ENCODE peak calls at places on chromosomes 4 and X, in eight cellular contexts. F is GM06990, L is nephron progenitor cell, O is left lung, E is suprapubic skin, C is IMR-90, J is heart left ventricle, Z is GM20000. D is an unnamed sample.

GRCh38 chrX:39337461-39337860 is 536.2 kb downstream of the MID1IP1 start:
- DNase-seq in F (no peak), L (no peak), O (no peak), E (no peak), C (no peak), J (no peak), Z (no peak), D (no peak)

GRCh38 chr4:182880387-182881356 is 36.5 kb downstream of the DCTD start:
- DNase-seq in F (no peak), L (no peak), O (no peak), E (no peak), C (peak), J (peak), Z (no peak), D (no peak)

GRCh38 chr4:168475745-168476144 is 4.5 kb downstream of the DDX60L start:
- DNase-seq in F (no peak), L (peak), O (no peak), E (no peak), C (no peak), J (no peak), Z (no peak), D (peak)

GRCh38 chr4:18917689-18918088 is 896.1 kb upstream of the LCORL start:
- DNase-seq in F (no peak), L (no peak), O (no peak), E (no peak), C (peak), J (no peak), Z (no peak), D (no peak)

GRCh38 chr4:141462361-141462760 is 174.0 kb upstream of the IL15 start:
- DNase-seq in F (no peak), L (no peak), O (no peak), E (no peak), C (peak), J (no peak), Z (no peak), D (no peak)

GRCh38 chr4:13302876-13303275 is 181.3 kb downstream of the RAB28 start:
- DNase-seq in F (no peak), L (no peak), O (no peak), E (no peak), C (no peak), J (no peak), Z (no peak), D (no peak)

GRCh38 chr4:4541040-4541631 is 712 bp downstream of the STX18 start:
- DNase-seq in F (peak), L (no peak), O (peak), E (no peak), C (peak), J (peak), Z (peak), D (no peak)

GRCh38 chr4:83387922-83388676 is 53.5 kb upstream of the HPSE start:
- DNase-seq in F (no peak), L (no peak), O (no peak), E (no peak), C (no peak), J (no peak), Z (no peak), D (no peak)

GRCh38 chrX:63746278-63746677 is 38.7 kb downstream of the ARHGEF9 start:
- DNase-seq in F (no peak), L (no peak), O (no peak), E (no peak), C (no peak), J (no peak), Z (peak), D (no peak)

GRCh38 chr4:85548116-85548515 is 73.2 kb downstream of the ARHGAP24 start:
- DNase-seq in F (no peak), L (no peak), O (no peak), E (no peak), C (no peak), J (no peak), Z (no peak), D (no peak)

GRCh38 chrX:46209768-46210167 is 335.5 kb downstream of the ZNF674 start:
- DNase-seq in F (no peak), L (no peak), O (no peak), E (no peak), C (no peak), J (no peak), Z (no peak), D (no peak)

GRCh38 chr4:105191621-105192210 is 45.0 kb downstream of the TET2 start:
- DNase-seq in F (peak), L (no peak), O (no peak), E (no peak), C (peak), J (no peak), Z (peak), D (no peak)

GRCh38 chrX:116204947-116205346 is 34.4 kb downstream of the AGTR2 start:
- DNase-seq in F (no peak), L (peak), O (no peak), E (no peak), C (no peak), J (no peak), Z (peak), D (no peak)

GRCh38 chr4:57187241-57187640 is 77.1 kb upstream of the IGFBP7 start:
- DNase-seq in F (no peak), L (no peak), O (no peak), E (no peak), C (no peak), J (no peak), Z (no peak), D (no peak)

GRCh38 chr4:17587094-17587822 is 10.3 kb downstream of the LAP3 start:
- DNase-seq in F (no peak), L (no peak), O (no peak), E (no peak), C (no peak), J (no peak), Z (no peak), D (no peak)

GRCh38 chr4:114223580-114223979 is 244.1 kb upstream of the ARSJ start:
- DNase-seq in F (no peak), L (no peak), O (no peak), E (no peak), C (no peak), J (no peak), Z (no peak), D (no peak)

GRCh38 chrX:134287356-134287755 is 50.4 kb downstream of the CCDC160 start:
- DNase-seq in F (no peak), L (no peak), O (no peak), E (no peak), C (no peak), J (no peak), Z (no peak), D (no peak)

GRCh38 chr4:52704133-52704532 is 45.0 kb upstream of the USP46 start:
- DNase-seq in F (no peak), L (no peak), O (no peak), E (no peak), C (peak), J (no peak), Z (no peak), D (no peak)

GRCh38 chrX:41695464-41695863 is 6.7 kb downstream of the GPR34 start:
- DNase-seq in F (no peak), L (no peak), O (no peak), E (no peak), C (peak), J (no peak), Z (no peak), D (no peak)

GRCh38 chr4:72286185-72286584 is 254.4 kb downstream of the NPFFR2 start:
- DNase-seq in F (no peak), L (no peak), O (no peak), E (no peak), C (peak), J (no peak), Z (no peak), D (no peak)
- TF ChIP-seq CTCF in F (no peak), L (no peak), O (no peak), E (no peak), C (peak), J (no peak), Z (no peak), D (no peak)

GRCh38 chrX:95071621-95072020 is 1397.6 kb downstream of the FAM133A start:
- DNase-seq in F (no peak), L (no peak), O (no peak), E (no peak), C (peak), J (no peak), Z (no peak), D (no peak)

GRCh38 chrX:95071052-95071451 is 1397.0 kb downstream of the FAM133A start:
- DNase-seq in F (no peak), L (no peak), O (no peak), E (no peak), C (no peak), J (no peak), Z (no peak), D (no peak)

DNA sequence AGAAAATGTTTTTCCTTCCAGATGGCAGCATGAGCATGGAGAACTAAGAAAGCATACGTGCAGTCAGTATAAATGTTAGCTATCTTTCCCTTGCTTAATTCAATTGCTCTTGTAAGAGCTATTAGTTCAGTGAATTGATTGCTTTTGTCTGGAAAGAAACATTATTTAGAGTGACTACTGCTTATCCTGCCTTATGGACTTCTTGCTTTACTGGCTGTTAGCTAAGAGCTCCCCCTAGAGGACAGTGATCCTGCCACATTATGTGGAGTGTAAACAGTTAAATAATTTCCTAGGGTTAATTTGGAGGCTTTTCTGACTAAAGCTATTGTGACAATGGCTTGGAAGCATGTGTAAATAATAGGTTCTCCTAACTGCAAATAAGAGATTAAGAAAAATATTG is 1402.4 kb downstream of the FAM133A start:
- DNase-seq in F (no peak), L (peak), O (no peak), E (no peak), C (peak), J (no peak), Z (no peak), D (no peak)
- TF ChIP-seq CTCF in F (peak), L (peak), O (peak), E (no peak), C (peak), J (peak), Z (peak), D (peak)

GRCh38 chr4:163484906-163485305 is 9.6 kb upstream of the TMA16 start:
- DNase-seq in F (no peak), L (peak), O (no peak), E (no peak), C (peak), J (no peak), Z (peak), D (peak)
- TF ChIP-seq CTCF in F (peak), L (peak), O (peak), E (peak), C (peak), J (peak), Z (peak), D (peak)

GRCh38 chrX:24241822-24242648 is 71.8 kb downstream of the SUPT20HL2 start:
- DNase-seq in F (no peak), L (peak), O (no peak), E (no peak), C (peak), J (no peak), Z (peak), D (no peak)
- TF ChIP-seq CTCF in F (peak), L (peak), O (peak), E (no peak), C (peak), J (peak), Z (peak), D (peak)

DNA sequence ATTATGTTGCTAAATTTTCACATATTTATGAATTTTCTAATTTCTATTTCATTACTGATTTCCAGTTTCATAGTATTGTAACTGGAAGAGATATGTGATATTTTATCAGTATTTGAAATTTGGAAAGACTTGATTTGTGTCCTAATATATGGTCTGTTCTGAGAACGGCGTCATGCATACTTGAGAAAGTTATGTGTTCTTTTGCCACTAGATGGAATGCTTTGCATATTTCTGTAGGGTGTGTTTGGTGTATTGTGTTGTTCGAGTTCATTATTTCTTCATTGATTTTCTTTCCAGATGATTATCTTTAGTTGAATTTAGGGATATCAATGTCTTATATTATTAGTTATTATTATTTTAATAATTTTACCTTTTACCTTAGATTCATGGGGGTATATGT is 110.6 kb upstream of the ITM2A start:
- DNase-seq in F (no peak), L (no peak), O (no peak), E (no peak), C (no peak), J (no peak), Z (no peak), D (no peak)
- TF ChIP-seq CTCF in F (no peak), L (no peak), O (no peak), E (no peak), C (no peak), J (no peak), Z (no peak), D (no peak)

DNA sequence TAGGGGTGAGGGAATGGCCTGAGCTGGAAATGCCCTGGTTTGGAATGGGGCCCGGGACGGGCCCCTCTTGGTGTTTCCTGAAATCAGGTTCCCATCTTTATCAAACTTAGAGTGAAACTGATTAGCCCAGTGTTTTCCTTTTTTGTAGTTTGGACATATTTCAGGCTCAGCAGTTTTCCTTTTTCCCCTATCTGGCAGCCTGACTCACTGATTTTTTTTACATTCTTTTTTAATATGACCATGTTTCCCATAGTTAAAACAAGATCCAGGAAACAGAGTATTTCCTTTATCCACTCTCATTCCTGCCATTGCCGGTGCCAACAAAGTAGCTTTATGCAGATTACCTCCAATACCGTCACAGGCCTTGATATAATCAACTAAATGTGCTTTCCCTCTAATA is 20.5 kb upstream of the C4orf17 start:
- DNase-seq in F (no peak), L (no peak), O (no peak), E (no peak), C (no peak), J (no peak), Z (no peak), D (no peak)
- TF ChIP-seq CTCF in F (no peak), L (no peak), O (no peak), E (no peak), C (no peak), J (no peak), Z (no peak), D (no peak)

DNA sequence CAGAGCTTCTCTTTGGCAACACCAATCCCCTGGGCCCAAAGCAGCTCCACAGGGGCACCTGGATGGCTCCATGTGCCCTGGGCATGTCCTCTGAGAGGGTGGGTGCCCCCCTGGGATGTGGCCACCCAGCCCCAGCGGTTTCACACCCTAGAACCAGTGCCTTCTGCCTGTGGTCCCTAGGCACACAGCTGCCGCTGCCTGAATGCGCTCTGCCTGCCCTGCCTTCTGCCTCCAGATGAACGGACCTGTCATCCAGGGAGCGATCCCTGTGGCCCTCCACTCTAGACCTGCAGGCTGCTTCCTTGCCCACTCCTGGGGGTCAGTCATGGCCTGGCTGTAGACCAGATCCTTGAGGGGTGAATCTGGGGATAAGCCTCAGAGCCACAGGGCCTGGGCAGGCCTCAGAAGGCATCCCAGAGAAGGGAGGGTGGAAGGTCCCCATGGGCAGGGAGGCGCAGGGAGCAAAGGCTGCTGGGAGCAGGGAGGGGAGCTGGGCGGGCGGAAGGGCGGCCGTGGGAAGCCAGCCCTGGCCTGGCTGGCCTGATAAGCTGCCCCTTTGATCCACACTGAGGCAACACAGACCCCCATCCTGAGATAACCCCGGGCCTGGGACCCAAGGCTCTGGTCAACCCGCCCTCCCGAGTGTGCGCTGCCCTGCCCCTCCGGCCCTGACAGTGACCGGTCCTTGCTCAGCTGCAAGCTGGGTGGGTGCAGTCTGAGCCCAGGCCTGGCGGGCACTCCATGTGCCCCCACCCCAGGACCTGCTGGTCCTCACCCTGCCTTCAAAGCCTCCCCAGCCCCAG is 8.1 kb upstream of the FGFR3 start:
- DNase-seq in F (no peak), L (no peak), O (no peak), E (no peak), C (no peak), J (peak), Z (no peak), D (no peak)
- TF ChIP-seq CTCF in F (no peak), L (no peak), O (no peak), E (no peak), C (no peak), J (no peak), Z (no peak), D (no peak)

GRCh38 chr4:80216100-80216761 is 18.9 kb downstream of the PRDM8 start:
- DNase-seq in F (no peak), L (no peak), O (no peak), E (no peak), C (no peak), J (no peak), Z (no peak), D (no peak)

GRCh38 chr4:80219301-80220025 is 22.2 kb downstream of the PRDM8 start:
- DNase-seq in F (no peak), L (peak), O (no peak), E (no peak), C (peak), J (no peak), Z (no peak), D (no peak)

GRCh38 chr4:80225628-80226027 is 28.3 kb downstream of the PRDM8 start:
- DNase-seq in F (no peak), L (no peak), O (no peak), E (no peak), C (peak), J (no peak), Z (no peak), D (no peak)

GRCh38 chr4:80220711-80221110 is 23.4 kb downstream of the PRDM8 start:
- DNase-seq in F (no peak), L (no peak), O (no peak), E (no peak), C (no peak), J (no peak), Z (no peak), D (no peak)

DNA sequence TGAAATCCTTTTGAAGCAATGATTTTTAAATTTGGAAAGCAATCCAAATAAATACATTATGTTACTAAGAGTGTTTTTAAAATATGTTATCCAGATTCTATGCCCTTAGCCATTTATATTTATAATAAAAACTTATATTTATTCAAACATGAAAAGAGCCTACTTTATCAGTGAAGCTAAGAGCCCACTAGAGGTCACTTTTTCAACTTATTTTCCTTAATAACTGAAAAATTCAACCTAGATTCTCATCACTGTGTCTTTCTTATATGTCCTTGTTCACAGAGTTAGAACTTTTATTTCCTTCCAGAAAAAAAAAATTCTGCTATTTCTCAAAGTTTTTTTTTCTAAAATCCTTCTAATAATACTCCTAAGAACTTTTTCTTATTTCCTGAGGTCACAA is 23.9 kb downstream of the PRDM8 start:
- DNase-seq in F (no peak), L (no peak), O (no peak), E (no peak), C (peak), J (no peak), Z (no peak), D (no peak)
- TF ChIP-seq CTCF in F (peak), L (peak), O (peak), E (no peak), C (peak), J (no peak), Z (no peak), D (peak)